ENCODE peak calls at places on chromosome 12, in eight cellular contexts. P is activated T-helper 1 cell treated with Interleukin-2 at 50 U/mL for 16 hours; X is NCI-H774; Z is OCI-M1; K is fibroblast of the conjunctiva; W is naive B cell; G is activated naive CD8-positive, alpha-beta T cell treated with anti-CD3 and anti-CD28 coated beads for 36 hours; S is CD8-positive, alpha-beta memory T cell. B is an unnamed sample.

GRCh38 chr12:66717049-66717448 is 38.2 kb upstream of the GRIP1 start:
- DNase-seq in K (no peak), W (no peak), S (no peak), P (no peak), G (no peak), Z (peak), X (no peak), B (no peak)

GRCh38 chr12:111056618-111057521 is 136.5 kb upstream of the MYL2 start:
- DNase-seq in S (peak), X (no peak), G (peak), K (no peak), W (peak), Z (peak), P (peak), B (peak)

GRCh38 chr12:19546027-19546426 is 106.7 kb downstream of the AEBP2 start:
- DNase-seq in X (no peak), W (no peak), S (no peak), P (no peak), K (peak), Z (no peak), G (no peak), B (no peak)

GRCh38 chr12:15650399-15651128 is 138.6 kb downstream of the EPS8 start:
- DNase-seq in Z (no peak), P (no peak), G (no peak), S (no peak), W (no peak), X (no peak), K (peak), B (no peak)

GRCh38 chr12:76220980-76221379 is 127.2 kb downstream of the BBS10 start:
- DNase-seq in P (no peak), Z (no peak), K (no peak), S (no peak), G (no peak), W (no peak), X (no peak), B (no peak)

GRCh38 chr12:40376533-40377267 is 151.9 kb downstream of the LRRK2 start:
- DNase-seq in X (no peak), P (no peak), S (no peak), K (no peak), G (no peak), Z (no peak), W (no peak), B (no peak)

GRCh38 chr12:67426067-67426466 is 156.9 kb downstream of the CAND1 start:
- DNase-seq in S (no peak), X (no peak), Z (peak), P (no peak), W (no peak), K (peak), G (no peak), B (no peak)

GRCh38 chr12:80702889-80703605 is 4.4 kb upstream of the MYF6 start:
- DNase-seq in S (no peak), G (no peak), X (no peak), K (peak), P (no peak), Z (peak), W (no peak), B (no peak)

GRCh38 chr12:119594772-119595445 is 1.3 kb downstream of the TMEM233 start:
- DNase-seq in Z (no peak), P (no peak), G (no peak), K (no peak), S (no peak), X (no peak), W (no peak), B (no peak)

GRCh38 chr12:88816201-88816600 is 235.9 kb upstream of the KITLG start:
- DNase-seq in Z (peak), P (no peak), W (no peak), S (no peak), G (no peak), X (no peak), K (no peak), B (no peak)

GRCh38 chr12:106582661-106583577 is at the start of gene RFX4:
- DNase-seq in X (peak), Z (no peak), G (no peak), K (no peak), P (no peak), W (no peak), S (no peak), B (no peak)

GRCh38 chr12:3770891-3771290 is 18.0 kb upstream of the CRACR2A start:
- DNase-seq in G (no peak), W (no peak), P (no peak), Z (no peak), X (no peak), K (peak), S (no peak), B (no peak)

GRCh38 chr12:11863988-11864387 is 206.8 kb upstream of the BCL2L14 start:
- DNase-seq in X (no peak), Z (no peak), P (no peak), W (no peak), K (no peak), S (no peak), G (no peak), B (no peak)

GRCh38 chr12:67483871-67484554 is 164.5 kb upstream of the DYRK2 start:
- DNase-seq in P (no peak), S (no peak), G (no peak), Z (no peak), K (no peak), W (no peak), X (no peak), B (no peak)

GRCh38 chr12:22215467-22216253 is 118.8 kb downstream of the ST8SIA1 start:
- DNase-seq in P (no peak), X (no peak), S (no peak), Z (no peak), G (no peak), W (no peak), K (no peak), B (no peak)

GRCh38 chr12:28568709-28569108 is 378.5 kb downstream of the CCDC91 start:
- DNase-seq in K (peak), W (no peak), Z (no peak), X (no peak), P (no peak), G (no peak), S (no peak), B (no peak)

GRCh38 chr12:75630091-75630490 is 118.7 kb upstream of the KRR1 start:
- DNase-seq in X (no peak), G (no peak), Z (no peak), W (no peak), K (no peak), S (no peak), P (no peak), B (no peak)

GRCh38 chr12:47867496-47867941 is 37.3 kb downstream of the VDR start:
- DNase-seq in X (no peak), S (no peak), K (peak), P (no peak), Z (peak), W (no peak), G (no peak), B (no peak)

GRCh38 chr12:69685810-69686209 is 13.3 kb downstream of the BEST3 start:
- DNase-seq in X (no peak), W (no peak), Z (no peak), G (no peak), K (peak), P (no peak), S (no peak), B (no peak)

GRCh38 chr12:122189626-122190475 is 6.9 kb downstream of the LRRC43 start:
- DNase-seq in S (no peak), P (no peak), W (no peak), Z (no peak), K (no peak), G (no peak), X (no peak), B (no peak)

GRCh38 chr12:107145397-107145796 is 52.0 kb upstream of the CRY1 start:
- DNase-seq in W (no peak), S (no peak), Z (no peak), P (no peak), X (no peak), K (no peak), G (no peak), B (no peak)

GRCh38 chr12:67651380-67651695 is 2.8 kb downstream of the DYRK2 start:
- DNase-seq in X (no peak), S (no peak), Z (peak), G (no peak), P (no peak), K (peak), W (peak), B (peak)

GRCh38 chr12:98973395-98973794 is 328.3 kb downstream of the APAF1 start:
- DNase-seq in S (no peak), P (no peak), X (no peak), K (peak), W (no peak), G (no peak), Z (no peak), B (no peak)

GRCh38 chr12:21819236-21819635 is 44.7 kb upstream of the KCNJ8 start:
- DNase-seq in X (no peak), S (no peak), G (no peak), W (no peak), Z (no peak), P (no peak), K (no peak), B (no peak)

GRCh38 chr12:109069307-109070231 is 17.2 kb downstream of the USP30 start:
- DNase-seq in X (no peak), P (no peak), W (no peak), G (no peak), K (no peak), Z (no peak), S (no peak), B (no peak)

GRCh38 chr12:100868487-100868886 is 73.9 kb downstream of the ANO4 start:
- DNase-seq in Z (peak), P (no peak), W (no peak), G (no peak), S (no peak), X (no peak), K (no peak), B (no peak)

GRCh38 chr12:12331896-12332295 is 18.1 kb downstream of the MANSC1 start:
- DNase-seq in P (no peak), K (no peak), Z (no peak), X (peak), G (no peak), W (no peak), S (no peak), B (no peak)

GRCh38 chr12:5154091-5154490 is 110.4 kb downstream of the KCNA5 start:
- DNase-seq in Z (no peak), S (no peak), G (no peak), X (no peak), P (no peak), K (no peak), W (no peak), B (no peak)

GRCh38 chr12:121443911-121444841 is 44.3 kb downstream of the RNF34 start:
- DNase-seq in Z (no peak), X (no peak), G (no peak), S (no peak), K (no peak), W (no peak), P (no peak), B (no peak)

GRCh38 chr12:4388662-4389061 is 9.2 kb upstream of the FGF23 start:
- DNase-seq in W (no peak), K (no peak), P (no peak), G (no peak), S (no peak), X (no peak), Z (peak), B (no peak)

GRCh38 chr12:68871899-68872298 is 61.1 kb downstream of the CPM start:
- DNase-seq in P (no peak), X (no peak), W (no peak), S (no peak), G (no peak), K (no peak), Z (peak), B (no peak)

B was measured in CD4-positive, alpha-beta T cell.